ENCODE peak calls at places on chromosomes 11 and 22, in nine cellular contexts. One of them, this sample, is unnamed.

GRCh38 chr22:39559456-39560105 is 11.0 kb upstream of the CACNA1I start:
- DNase-seq in CD8-positive, alpha-beta T cell: no peak
- DNase-seq in psoas muscle: no peak
- DNase-seq in H7: peak
- DNase-seq in brain microvascular endothelial cell: no peak
- DNase-seq in small intestine: no peak
- DNase-seq in suprapubic skin: no peak
- DNase-seq in cardiac muscle cell: peak
- DNase-seq in spleen: no peak
- DNase-seq in this sample: no peak

GRCh38 chr11:102869354-102869753 is 5.4 kb downstream of the MMP12 start:
- DNase-seq in CD8-positive, alpha-beta T cell: no peak
- DNase-seq in psoas muscle: no peak
- DNase-seq in H7: no peak
- DNase-seq in brain microvascular endothelial cell: no peak
- DNase-seq in small intestine: no peak
- DNase-seq in suprapubic skin: no peak
- DNase-seq in cardiac muscle cell: no peak
- DNase-seq in spleen: no peak
- DNase-seq in this sample: no peak

GRCh38 chr11:94767292-94767690 is 865 bp upstream of the AMOTL1 start:
- DNase-seq in CD8-positive, alpha-beta T cell: no peak
- DNase-seq in psoas muscle: no peak
- DNase-seq in H7: no peak
- DNase-seq in brain microvascular endothelial cell: no peak
- DNase-seq in small intestine: no peak
- DNase-seq in suprapubic skin: no peak
- DNase-seq in cardiac muscle cell: no peak
- DNase-seq in spleen: no peak
- DNase-seq in this sample: no peak

GRCh38 chr11:26420331-26420730 is 88.4 kb downstream of the ANO3 start:
- DNase-seq in CD8-positive, alpha-beta T cell: no peak
- DNase-seq in psoas muscle: no peak
- DNase-seq in H7: no peak
- DNase-seq in brain microvascular endothelial cell: no peak
- DNase-seq in small intestine: no peak
- DNase-seq in suprapubic skin: no peak
- DNase-seq in cardiac muscle cell: no peak
- DNase-seq in spleen: no peak
- DNase-seq in this sample: no peak

GRCh38 chr11:134125507-134125906 is 56.6 kb downstream of the JAM3 start:
- DNase-seq in CD8-positive, alpha-beta T cell: no peak
- DNase-seq in psoas muscle: no peak
- DNase-seq in H7: no peak
- DNase-seq in brain microvascular endothelial cell: no peak
- DNase-seq in small intestine: no peak
- DNase-seq in suprapubic skin: no peak
- DNase-seq in cardiac muscle cell: peak
- DNase-seq in spleen: no peak
- DNase-seq in this sample: no peak

GRCh38 chr11:13247606-13248320 is 29.8 kb upstream of the BMAL1 start:
- DNase-seq in CD8-positive, alpha-beta T cell: no peak
- DNase-seq in psoas muscle: no peak
- DNase-seq in H7: no peak
- DNase-seq in brain microvascular endothelial cell: no peak
- DNase-seq in small intestine: no peak
- DNase-seq in suprapubic skin: no peak
- DNase-seq in cardiac muscle cell: no peak
- DNase-seq in spleen: no peak
- DNase-seq in this sample: no peak

GRCh38 chr11:75706260-75706729 is 11.3 kb upstream of the MOGAT2 start:
- DNase-seq in CD8-positive, alpha-beta T cell: peak
- DNase-seq in psoas muscle: peak
- DNase-seq in H7: peak
- DNase-seq in brain microvascular endothelial cell: peak
- DNase-seq in small intestine: peak
- DNase-seq in suprapubic skin: no peak
- DNase-seq in cardiac muscle cell: peak
- DNase-seq in spleen: peak
- DNase-seq in this sample: no peak

GRCh38 chr11:499201-500076 is 7.6 kb downstream of the RNH1 start:
- DNase-seq in CD8-positive, alpha-beta T cell: no peak
- DNase-seq in psoas muscle: peak
- DNase-seq in H7: peak
- DNase-seq in brain microvascular endothelial cell: no peak
- DNase-seq in small intestine: no peak
- DNase-seq in suprapubic skin: no peak
- DNase-seq in cardiac muscle cell: no peak
- DNase-seq in spleen: no peak
- DNase-seq in this sample: no peak

GRCh38 chr11:46347637-46348311 is 511 bp downstream of the DGKZ start:
- DNase-seq in CD8-positive, alpha-beta T cell: no peak
- DNase-seq in psoas muscle: peak
- DNase-seq in H7: no peak
- DNase-seq in brain microvascular endothelial cell: no peak
- DNase-seq in small intestine: peak
- DNase-seq in suprapubic skin: peak
- DNase-seq in cardiac muscle cell: no peak
- DNase-seq in spleen: peak
- DNase-seq in this sample: no peak

GRCh38 chr11:27697679-27698275 is 2.5 kb downstream of the BDNF start:
- DNase-seq in CD8-positive, alpha-beta T cell: no peak
- DNase-seq in psoas muscle: no peak
- DNase-seq in H7: no peak
- DNase-seq in brain microvascular endothelial cell: no peak
- DNase-seq in small intestine: no peak
- DNase-seq in suprapubic skin: no peak
- DNase-seq in cardiac muscle cell: peak
- DNase-seq in spleen: no peak
- DNase-seq in this sample: no peak

GRCh38 chr11:64784813-64785581 is 6.7 kb upstream of the SF1 start:
- DNase-seq in CD8-positive, alpha-beta T cell: no peak
- DNase-seq in psoas muscle: no peak
- DNase-seq in H7: no peak
- DNase-seq in brain microvascular endothelial cell: no peak
- DNase-seq in small intestine: no peak
- DNase-seq in suprapubic skin: no peak
- DNase-seq in cardiac muscle cell: no peak
- DNase-seq in spleen: no peak
- DNase-seq in this sample: no peak

GRCh38 chr11:11798586-11799438 is 43.0 kb upstream of the USP47 start:
- DNase-seq in CD8-positive, alpha-beta T cell: peak
- DNase-seq in psoas muscle: peak
- DNase-seq in H7: peak
- DNase-seq in brain microvascular endothelial cell: peak
- DNase-seq in small intestine: peak
- DNase-seq in suprapubic skin: peak
- DNase-seq in cardiac muscle cell: peak
- DNase-seq in spleen: peak
- DNase-seq in this sample: no peak

GRCh38 chr11:2209370-2209801 is 37.8 kb upstream of the TH start:
- DNase-seq in CD8-positive, alpha-beta T cell: no peak
- DNase-seq in psoas muscle: no peak
- DNase-seq in H7: peak
- DNase-seq in brain microvascular endothelial cell: no peak
- DNase-seq in small intestine: no peak
- DNase-seq in suprapubic skin: no peak
- DNase-seq in cardiac muscle cell: no peak
- DNase-seq in spleen: peak
- DNase-seq in this sample: no peak

GRCh38 chr11:2208691-2209369 is 37.2 kb upstream of the TH start:
- DNase-seq in CD8-positive, alpha-beta T cell: no peak
- DNase-seq in psoas muscle: no peak
- DNase-seq in H7: peak
- DNase-seq in brain microvascular endothelial cell: no peak
- DNase-seq in small intestine: no peak
- DNase-seq in suprapubic skin: peak
- DNase-seq in cardiac muscle cell: no peak
- DNase-seq in spleen: peak
- DNase-seq in this sample: no peak

GRCh38 chr11:2211113-2211971 is 39.7 kb upstream of the TH start:
- DNase-seq in CD8-positive, alpha-beta T cell: no peak
- DNase-seq in psoas muscle: no peak
- DNase-seq in H7: peak
- DNase-seq in brain microvascular endothelial cell: no peak
- DNase-seq in small intestine: peak
- DNase-seq in suprapubic skin: peak
- DNase-seq in cardiac muscle cell: no peak
- DNase-seq in spleen: peak
- DNase-seq in this sample: no peak

GRCh38 chr11:2209900-2210321 is 38.3 kb upstream of the TH start:
- DNase-seq in CD8-positive, alpha-beta T cell: no peak
- DNase-seq in psoas muscle: peak
- DNase-seq in H7: peak
- DNase-seq in brain microvascular endothelial cell: no peak
- DNase-seq in small intestine: no peak
- DNase-seq in suprapubic skin: no peak
- DNase-seq in cardiac muscle cell: no peak
- DNase-seq in spleen: peak
- DNase-seq in this sample: no peak

GRCh38 chr11:2210366-2211112 is 38.9 kb upstream of the TH start:
- DNase-seq in CD8-positive, alpha-beta T cell: no peak
- DNase-seq in psoas muscle: peak
- DNase-seq in H7: peak
- DNase-seq in brain microvascular endothelial cell: no peak
- DNase-seq in small intestine: no peak
- DNase-seq in suprapubic skin: no peak
- DNase-seq in cardiac muscle cell: no peak
- DNase-seq in spleen: peak
- DNase-seq in this sample: no peak
- H3K4me3 ChIP-seq in CD8-positive, alpha-beta T cell: no peak
- H3K4me3 ChIP-seq in psoas muscle: no peak
- H3K4me3 ChIP-seq in H7: no peak
- H3K4me3 ChIP-seq in brain microvascular endothelial cell: no peak
- H3K4me3 ChIP-seq in small intestine: no peak
- H3K4me3 ChIP-seq in suprapubic skin: no peak
- H3K4me3 ChIP-seq in cardiac muscle cell: no peak
- H3K4me3 ChIP-seq in spleen: no peak
- H3K4me3 ChIP-seq in this sample: no peak

GRCh38 chr11:5696210-5696609 is 6.6 kb downstream of the TRIM22 start:
- DNase-seq in CD8-positive, alpha-beta T cell: no peak
- DNase-seq in psoas muscle: no peak
- DNase-seq in H7: no peak
- DNase-seq in brain microvascular endothelial cell: no peak
- DNase-seq in small intestine: no peak
- DNase-seq in suprapubic skin: no peak
- DNase-seq in cardiac muscle cell: no peak
- DNase-seq in spleen: no peak
- DNase-seq in this sample: no peak
- H3K4me3 ChIP-seq in CD8-positive, alpha-beta T cell: no peak
- H3K4me3 ChIP-seq in psoas muscle: no peak
- H3K4me3 ChIP-seq in H7: no peak
- H3K4me3 ChIP-seq in brain microvascular endothelial cell: no peak
- H3K4me3 ChIP-seq in small intestine: no peak
- H3K4me3 ChIP-seq in suprapubic skin: no peak
- H3K4me3 ChIP-seq in cardiac muscle cell: no peak
- H3K4me3 ChIP-seq in spleen: no peak
- H3K4me3 ChIP-seq in this sample: no peak

DNA sequence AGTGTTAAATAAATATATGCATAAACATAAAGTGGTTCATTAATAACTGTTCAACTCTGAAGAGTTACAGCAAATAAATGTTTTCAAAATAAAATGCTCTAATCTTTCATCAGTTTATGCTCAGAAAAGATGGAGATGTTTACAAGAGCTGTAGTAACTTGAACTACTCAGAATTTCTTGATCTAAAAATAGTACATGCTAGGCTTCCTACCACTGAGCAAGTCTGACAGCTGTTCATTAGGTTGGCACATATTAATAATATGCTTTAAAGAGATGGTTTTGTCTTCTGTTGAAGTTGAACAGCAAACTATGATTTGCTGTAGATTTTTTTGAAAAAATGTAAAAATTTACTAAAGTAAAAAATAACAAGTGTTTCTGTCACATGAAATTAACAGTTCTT is 10.8 kb upstream of the SLN start:
- DNase-seq in CD8-positive, alpha-beta T cell: no peak
- DNase-seq in psoas muscle: no peak
- DNase-seq in H7: no peak
- DNase-seq in brain microvascular endothelial cell: no peak
- DNase-seq in small intestine: no peak
- DNase-seq in suprapubic skin: no peak
- DNase-seq in cardiac muscle cell: no peak
- DNase-seq in spleen: no peak
- DNase-seq in this sample: no peak
- H3K4me3 ChIP-seq in CD8-positive, alpha-beta T cell: no peak
- H3K4me3 ChIP-seq in psoas muscle: peak
- H3K4me3 ChIP-seq in H7: no peak
- H3K4me3 ChIP-seq in brain microvascular endothelial cell: no peak
- H3K4me3 ChIP-seq in small intestine: no peak
- H3K4me3 ChIP-seq in suprapubic skin: no peak
- H3K4me3 ChIP-seq in cardiac muscle cell: no peak
- H3K4me3 ChIP-seq in spleen: no peak
- H3K4me3 ChIP-seq in this sample: no peak

GRCh38 chr11:34997872-34998548 is 81.6 kb downstream of the PDHX start:
- DNase-seq in CD8-positive, alpha-beta T cell: no peak
- DNase-seq in psoas muscle: no peak
- DNase-seq in H7: no peak
- DNase-seq in brain microvascular endothelial cell: no peak
- DNase-seq in small intestine: peak
- DNase-seq in suprapubic skin: no peak
- DNase-seq in cardiac muscle cell: peak
- DNase-seq in spleen: no peak
- DNase-seq in this sample: no peak

GRCh38 chr11:34994859-34995258 is 78.4 kb downstream of the PDHX start:
- DNase-seq in CD8-positive, alpha-beta T cell: no peak
- DNase-seq in psoas muscle: no peak
- DNase-seq in H7: no peak
- DNase-seq in brain microvascular endothelial cell: no peak
- DNase-seq in small intestine: no peak
- DNase-seq in suprapubic skin: no peak
- DNase-seq in cardiac muscle cell: no peak
- DNase-seq in spleen: no peak
- DNase-seq in this sample: no peak

GRCh38 chr11:34996958-34997357 is 80.5 kb downstream of the PDHX start:
- DNase-seq in CD8-positive, alpha-beta T cell: no peak
- DNase-seq in psoas muscle: no peak
- DNase-seq in H7: no peak
- DNase-seq in brain microvascular endothelial cell: no peak
- DNase-seq in small intestine: no peak
- DNase-seq in suprapubic skin: no peak
- DNase-seq in cardiac muscle cell: no peak
- DNase-seq in spleen: no peak
- DNase-seq in this sample: no peak

GRCh38 chr11:35003658-35004057 is 87.2 kb downstream of the PDHX start:
- DNase-seq in CD8-positive, alpha-beta T cell: no peak
- DNase-seq in psoas muscle: no peak
- DNase-seq in H7: no peak
- DNase-seq in brain microvascular endothelial cell: no peak
- DNase-seq in small intestine: no peak
- DNase-seq in suprapubic skin: no peak
- DNase-seq in cardiac muscle cell: no peak
- DNase-seq in spleen: no peak
- DNase-seq in this sample: no peak

DNA sequence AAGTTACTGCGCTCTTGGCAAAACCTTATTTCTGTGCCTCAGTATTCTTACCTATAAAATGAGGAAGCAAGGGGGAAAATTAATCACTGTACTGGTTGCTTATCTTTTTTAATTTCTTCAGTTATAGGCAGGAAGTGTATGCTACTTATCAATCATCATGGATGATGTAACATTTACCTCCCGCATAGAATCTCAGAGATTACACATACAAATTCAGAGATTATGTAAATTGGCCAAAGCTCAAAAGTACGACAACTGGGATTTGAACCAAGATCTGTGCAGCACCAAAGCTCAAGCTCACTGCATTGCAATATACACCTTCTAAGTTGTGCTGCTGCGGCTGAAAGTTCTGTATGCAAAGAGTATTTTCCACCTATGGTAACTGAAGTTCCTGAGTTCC is 83.0 kb downstream of the PDHX start:
- DNase-seq in CD8-positive, alpha-beta T cell: no peak
- DNase-seq in psoas muscle: no peak
- DNase-seq in H7: no peak
- DNase-seq in brain microvascular endothelial cell: no peak
- DNase-seq in small intestine: peak
- DNase-seq in suprapubic skin: no peak
- DNase-seq in cardiac muscle cell: peak
- DNase-seq in spleen: no peak
- DNase-seq in this sample: no peak
- H3K4me3 ChIP-seq in CD8-positive, alpha-beta T cell: no peak
- H3K4me3 ChIP-seq in psoas muscle: no peak
- H3K4me3 ChIP-seq in H7: no peak
- H3K4me3 ChIP-seq in brain microvascular endothelial cell: no peak
- H3K4me3 ChIP-seq in small intestine: no peak
- H3K4me3 ChIP-seq in suprapubic skin: no peak
- H3K4me3 ChIP-seq in cardiac muscle cell: no peak
- H3K4me3 ChIP-seq in spleen: no peak
- H3K4me3 ChIP-seq in this sample: no peak

This sample was measured in AG04449.